ENCODE peak calls at places on chromosomes 11 and 22, in six cellular contexts. K is PC-3; E is upper lobe of right lung; Y is AG04450; Q is naive thymus-derived CD4-positive, alpha-beta T cell; F is CD4-positive, CD25-positive, alpha-beta regulatory T cell. S is an unnamed sample.
A peak's percentile ranks its signal among the peaks of the same experiment; 100 is the strongest.

GRCh38 chr22:47340851-47341436 is 578.5 kb downstream of the TBC1D22A start:
- DNase-seq in K (peak; percentile 28), E (no peak), Y (no peak), Q (no peak), F (no peak), S (no peak)

GRCh38 chr11:113904379-113905101 is at the start of gene HTR3B:
- DNase-seq in K (no peak), E (no peak), Y (no peak), Q (no peak), F (no peak), S (no peak)

GRCh38 chr11:16167706-16168487 is 188.4 kb downstream of the SOX6 start:
- DNase-seq in K (no peak), E (no peak), Y (no peak), Q (no peak), F (no peak), S (no peak)

GRCh38 chr22:16824718-16825687 is at the start of gene XKR3:
- DNase-seq in K (peak; percentile 1), E (no peak), Y (no peak), Q (no peak), F (no peak), S (no peak)

GRCh38 chr11:66130978-66131377 is 60.9 kb downstream of the PACS1 start:
- DNase-seq in K (no peak), E (no peak), Y (no peak), Q (no peak), F (no peak), S (no peak)

GRCh38 chr22:24424901-24425775 is 2.3 kb upstream of the ADORA2A start:
- DNase-seq in K (no peak), E (no peak), Y (no peak), Q (no peak), F (no peak), S (no peak)

GRCh38 chr11:117595440-117595839 is 201.6 kb downstream of the DSCAML1 start:
- DNase-seq in K (no peak), E (no peak), Y (no peak), Q (no peak), F (no peak), S (no peak)

GRCh38 chr11:104997288-104997687 is 25.7 kb downstream of the CASP5 start:
- DNase-seq in K (peak; percentile 71), E (no peak), Y (no peak), Q (no peak), F (no peak), S (no peak)

GRCh38 chr11:94926698-94927237 is 46.6 kb downstream of the CWC15 start:
- DNase-seq in K (peak; percentile 12), E (peak; percentile 75), Y (peak; percentile 77), Q (no peak), F (no peak), S (peak; percentile 80)

GRCh38 chr22:24421428-24421931 is 5.9 kb upstream of the ADORA2A start:
- DNase-seq in K (peak; percentile 14), E (no peak), Y (no peak), Q (no peak), F (peak; percentile 16), S (no peak)

GRCh38 chr22:18970948-18971315 is 34.8 kb upstream of the PRODH start:
- DNase-seq in K (no peak), E (no peak), Y (no peak), Q (no peak), F (no peak), S (no peak)

GRCh38 chr11:57434640-57435546 is 8.0 kb upstream of the SLC43A3 start:
- DNase-seq in K (peak; percentile 91), E (no peak), Y (peak; percentile 86), Q (no peak), F (no peak), S (peak; percentile 13)

GRCh38 chr11:6979365-6979764 is 40.8 kb downstream of the ZNF214 start:
- DNase-seq in K (peak; percentile 4), E (no peak), Y (no peak), Q (no peak), F (no peak), S (no peak)

GRCh38 chr22:26109686-26110315 is 59.5 kb upstream of the SEZ6L start:
- DNase-seq in K (no peak), E (no peak), Y (no peak), Q (no peak), F (no peak), S (no peak)

GRCh38 chr11:73297702-73298101 is 10.4 kb upstream of the ARHGEF17 start:
- DNase-seq in K (no peak), E (no peak), Y (no peak), Q (no peak), F (no peak), S (no peak)

GRCh38 chr11:73283316-73284035 is 11.3 kb downstream of the P2RY6 start:
- DNase-seq in K (no peak), E (peak; percentile 41), Y (no peak), Q (no peak), F (no peak), S (no peak)

GRCh38 chr11:112157274-112157766 is 6.6 kb downstream of the IL18 start:
- DNase-seq in K (peak; percentile 100), E (no peak), Y (peak; percentile 96), Q (no peak), F (no peak), S (peak; percentile 65)

GRCh38 chr11:92765418-92765817 is 204.0 kb upstream of the MTNR1B start:
- DNase-seq in K (no peak), E (no peak), Y (no peak), Q (no peak), F (no peak), S (no peak)

GRCh38 chr11:444397-445144 is 2.8 kb upstream of the ANO9 start:
- DNase-seq in K (peak; percentile 52), E (peak; percentile 84), Y (no peak), Q (no peak), F (no peak), S (no peak)

GRCh38 chr11:14125529-14125928 is 163.0 kb downstream of the SPON1 start:
- DNase-seq in K (peak; percentile 71), E (no peak), Y (no peak), Q (no peak), F (no peak), S (peak; percentile 74)

GRCh38 chr11:96122601-96123044 is 198.7 kb upstream of the MTMR2 start:
- DNase-seq in K (peak; percentile 35), E (no peak), Y (no peak), Q (no peak), F (no peak), S (peak; percentile 33)

GRCh38 chr11:95150977-95151684 is 61.5 kb downstream of the ENDOD1 start:
- DNase-seq in K (peak; percentile 98), E (peak; percentile 94), Y (peak; percentile 66), Q (peak; percentile 88), F (peak; percentile 86), S (peak; percentile 94)

GRCh38 chr11:65357856-65358356 is 3.4 kb downstream of the TIGD3 start:
- DNase-seq in K (no peak), E (peak; percentile 71), Y (no peak), Q (no peak), F (no peak), S (no peak)

GRCh38 chr11:129894281-129895125 is 875 bp downstream of the NFRKB start:
- DNase-seq in K (peak; percentile 21), E (no peak), Y (no peak), Q (peak; percentile 7), F (peak; percentile 4), S (no peak)

GRCh38 chr11:110989734-110990133 is 255.8 kb upstream of the POU2AF2 start:
- DNase-seq in K (no peak), E (no peak), Y (peak; percentile 80), Q (no peak), F (no peak), S (no peak)
- H3K27me3 ChIP-seq in K (peaks cover 42% of the 10 kb centered on the region), E (no peaks in the 10 kb centered on the region), Y (no peaks in the 10 kb centered on the region), Q (no peaks in the 10 kb centered on the region), F (no peaks in the 10 kb centered on the region), S (no peaks in the 10 kb centered on the region)

GRCh38 chr11:59614277-59615131 is 1.1 kb downstream of the OSBP start:
- DNase-seq in K (peak; percentile 38), E (no peak), Y (no peak), Q (no peak), F (no peak), S (no peak)
- H3K27me3 ChIP-seq in K (no peaks in the 10 kb centered on the region), E (no peaks in the 10 kb centered on the region), Y (no peaks in the 10 kb centered on the region), Q (no peaks in the 10 kb centered on the region), F (no peaks in the 10 kb centered on the region), S (no peaks in the 10 kb centered on the region)

DNA sequence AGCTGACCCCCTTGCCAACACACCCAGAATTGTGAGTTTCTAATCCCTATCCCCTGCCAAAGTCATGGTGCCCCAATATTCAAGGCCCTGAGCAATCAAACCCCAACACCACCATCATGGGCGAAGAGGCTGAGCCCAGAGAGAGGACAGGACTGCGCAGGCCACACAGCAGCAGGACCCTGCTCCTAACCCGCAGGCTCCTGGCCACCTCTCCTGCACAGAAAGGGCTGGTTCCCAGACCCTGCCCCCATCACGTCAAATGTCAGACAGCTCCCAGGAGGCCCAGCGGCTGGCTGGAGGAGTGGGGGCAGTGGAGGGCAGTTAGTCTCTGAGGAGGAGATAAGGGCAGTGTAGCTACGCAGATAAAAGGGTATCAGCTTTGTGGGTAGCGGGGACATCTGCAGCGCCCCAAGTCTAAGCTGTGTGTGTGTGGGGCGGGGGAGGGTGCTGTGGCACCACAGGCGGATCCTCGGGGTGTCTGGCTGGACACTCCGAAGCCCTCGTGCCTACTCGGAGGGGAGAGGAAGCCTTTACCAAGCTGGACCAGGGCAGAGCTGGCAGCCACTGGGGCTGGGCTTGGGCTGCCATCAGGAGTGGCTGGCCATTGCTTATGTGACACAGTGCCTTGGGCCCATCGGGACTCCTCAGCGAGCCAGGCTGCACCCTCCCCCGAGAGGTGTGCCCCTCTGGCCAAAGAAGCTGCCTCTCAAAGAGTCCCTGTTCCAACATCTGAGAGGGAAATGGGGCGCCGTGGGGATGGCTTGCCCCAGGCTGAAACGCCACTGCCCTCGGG is 21.5 kb downstream of the FADS3 start:
- DNase-seq in K (no peak), E (no peak), Y (no peak), Q (no peak), F (no peak), S (no peak)
- H3K27me3 ChIP-seq in K (no peaks in the 10 kb centered on the region), E (no peaks in the 10 kb centered on the region), Y (peaks cover 2% of the 10 kb centered on the region), Q (no peaks in the 10 kb centered on the region), F (no peaks in the 10 kb centered on the region), S (no peaks in the 10 kb centered on the region)

DNA sequence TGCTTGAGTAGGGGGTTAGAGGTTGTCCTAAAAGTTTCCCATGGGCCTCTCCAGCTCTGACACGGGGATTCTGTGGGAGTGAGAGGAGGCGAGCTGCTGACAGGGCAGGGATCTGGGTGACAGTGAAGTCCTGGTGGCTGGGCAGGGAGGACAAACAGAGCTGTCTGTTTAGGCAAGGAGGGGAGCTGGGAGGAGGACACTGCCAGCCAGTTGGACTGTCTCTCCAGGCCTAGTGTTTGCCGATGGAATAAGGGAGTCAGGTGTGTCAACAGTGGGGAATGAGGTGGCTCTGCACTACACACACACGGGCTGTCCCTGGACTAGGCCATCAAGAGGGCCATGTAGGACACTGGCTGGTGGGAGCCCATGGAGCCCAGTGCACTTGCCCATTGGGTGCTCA is 20.6 kb upstream of the SYT7 start:
- DNase-seq in K (peak; percentile 59), E (no peak), Y (no peak), Q (no peak), F (no peak), S (no peak)
- H3K27me3 ChIP-seq in K (no peaks in the 10 kb centered on the region), E (no peaks in the 10 kb centered on the region), Y (peaks cover 17% of the 10 kb centered on the region), Q (no peaks in the 10 kb centered on the region), F (no peaks in the 10 kb centered on the region), S (peaks cover 11% of the 10 kb centered on the region)

DNA sequence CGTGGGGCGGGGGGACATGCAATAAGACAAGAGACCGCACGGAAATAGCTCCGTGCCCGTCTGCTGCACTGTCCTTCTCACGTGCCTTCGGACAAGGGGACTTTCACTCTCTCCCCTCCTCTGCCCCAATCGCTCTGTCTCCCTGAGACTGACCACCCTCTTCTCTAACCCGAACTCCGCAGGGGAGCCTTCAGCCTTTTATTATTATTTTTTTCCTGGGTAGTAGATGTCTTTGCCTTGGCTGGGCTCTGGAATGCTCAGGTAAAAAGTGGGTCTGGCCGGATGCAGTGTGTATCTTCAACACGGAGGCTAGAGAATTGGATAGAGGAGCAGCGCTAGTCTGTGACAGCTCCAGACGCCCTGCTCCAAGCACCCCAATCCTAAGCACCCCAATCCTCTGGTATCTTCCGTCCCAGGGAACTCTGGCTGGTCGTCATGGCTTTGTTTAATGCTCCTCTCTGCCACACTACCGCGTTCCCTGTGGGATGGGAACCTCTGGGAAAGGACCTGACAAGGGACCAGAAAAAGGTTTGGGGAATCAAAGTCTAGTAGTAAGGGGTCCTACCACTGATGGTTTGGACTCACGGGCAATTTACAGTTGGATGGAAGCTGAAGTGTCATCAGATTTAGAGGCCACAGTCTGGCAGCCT is 25.1 kb upstream of the ROBO3 start:
- DNase-seq in K (no peak), E (no peak), Y (no peak), Q (no peak), F (no peak), S (no peak)
- H3K27me3 ChIP-seq in K (peaks cover 62% of the 10 kb centered on the region), E (peaks cover 74% of the 10 kb centered on the region), Y (peaks cover 65% of the 10 kb centered on the region), Q (peaks cover 20% of the 10 kb centered on the region), F (peaks cover 49% of the 10 kb centered on the region), S (peaks cover 39% of the 10 kb centered on the region)